ENCODE peak calls at places on chromosome X, in ten cellular contexts. K, U, V, O, R, E, G, J, A and Z are unnamed samples.

GRCh38 chrX:51694254-51694653 is 11.6 kb upstream of the CENPVL2 start:
- DNase-seq in K (no peak), U (no peak), V (no peak), O (no peak), R (no peak), E (no peak), G (no peak), J (no peak), A (no peak), Z (no peak)

GRCh38 chrX:16457239-16457638 is 192.7 kb upstream of the S100G start:
- DNase-seq in K (no peak), U (no peak), V (no peak), O (no peak), R (no peak), E (no peak), G (no peak), J (no peak), A (no peak), Z (no peak)

GRCh38 chrX:39677987-39678840 is 419.5 kb downstream of the BCOR start:
- DNase-seq in K (no peak), U (no peak), V (no peak), O (no peak), R (no peak), E (no peak), G (no peak), J (no peak), A (no peak), Z (no peak)

GRCh38 chrX:3428762-3429161 is 82.3 kb upstream of the MXRA5 start:
- DNase-seq in K (no peak), U (no peak), V (no peak), O (no peak), R (no peak), E (no peak), G (no peak), J (no peak), A (no peak), Z (no peak)

GRCh38 chrX:154599531-154599930 is 14.6 kb downstream of the CTAG1A start:
- DNase-seq in K (no peak), U (no peak), V (no peak), O (no peak), R (no peak), E (no peak), G (no peak), J (no peak), A (no peak), Z (no peak)

GRCh38 chrX:118437283-118437682 is 58.3 kb upstream of the DOCK11 start:
- DNase-seq in K (no peak), U (no peak), V (no peak), O (no peak), R (no peak), E (no peak), G (no peak), J (no peak), A (peak; percentile 84), Z (no peak)

GRCh38 chrX:21781525-21781924 is 23.6 kb upstream of the SMPX start:
- DNase-seq in K (peak; percentile 1), U (no peak), V (no peak), O (no peak), R (no peak), E (no peak), G (no peak), J (no peak), A (peak; percentile 67), Z (no peak)

GRCh38 chrX:2176733-2177132 is 324.0 kb downstream of the DHRSX start:
- DNase-seq in K (no peak), U (no peak), V (no peak), O (no peak), R (no peak), E (no peak), G (no peak), J (no peak), A (no peak), Z (no peak)

GRCh38 chrX:136130931-136131843 is 16.1 kb upstream of the FHL1 start:
- DNase-seq in K (peak; percentile 82), U (no peak), V (no peak), O (no peak), R (peak; percentile 79), E (peak; percentile 2), G (no peak), J (no peak), A (peak; percentile 87), Z (no peak)

GRCh38 chrX:88425739-88426138 is 321.3 kb upstream of the CPXCR1 start:
- DNase-seq in K (no peak), U (peak; percentile 3), V (no peak), O (no peak), R (no peak), E (peak; percentile 0), G (no peak), J (no peak), A (peak; percentile 44), Z (no peak)

GRCh38 chrX:31166416-31166815 is 94.6 kb upstream of the FTHL17 start:
- DNase-seq in K (no peak), U (no peak), V (no peak), O (no peak), R (peak; percentile 15), E (peak; percentile 53), G (no peak), J (no peak), A (no peak), Z (no peak)

GRCh38 chrX:70592091-70592490 is 147.5 kb downstream of the DLG3 start:
- DNase-seq in K (peak; percentile 63), U (no peak), V (no peak), O (no peak), R (peak; percentile 37), E (peak; percentile 3), G (no peak), J (no peak), A (no peak), Z (no peak)

GRCh38 chrX:129693343-129693742 is 38.6 kb upstream of the APLN start:
- DNase-seq in K (no peak), U (no peak), V (no peak), O (no peak), R (no peak), E (no peak), G (no peak), J (no peak), A (no peak), Z (no peak)

GRCh38 chrX:79081895-79082512 is 62.5 kb upstream of the GPR174 start:
- DNase-seq in K (peak; percentile 4), U (peak; percentile 8), V (no peak), O (no peak), R (peak; percentile 12), E (peak; percentile 86), G (peak; percentile 36), J (no peak), A (peak; percentile 50), Z (no peak)

GRCh38 chrX:1442016-1442665 is 10.6 kb downstream of the ASMTL start:
- DNase-seq in K (no peak), U (no peak), V (peak; percentile 4), O (peak; percentile 51), R (no peak), E (no peak), G (no peak), J (no peak), A (no peak), Z (peak; percentile 50)

DNA sequence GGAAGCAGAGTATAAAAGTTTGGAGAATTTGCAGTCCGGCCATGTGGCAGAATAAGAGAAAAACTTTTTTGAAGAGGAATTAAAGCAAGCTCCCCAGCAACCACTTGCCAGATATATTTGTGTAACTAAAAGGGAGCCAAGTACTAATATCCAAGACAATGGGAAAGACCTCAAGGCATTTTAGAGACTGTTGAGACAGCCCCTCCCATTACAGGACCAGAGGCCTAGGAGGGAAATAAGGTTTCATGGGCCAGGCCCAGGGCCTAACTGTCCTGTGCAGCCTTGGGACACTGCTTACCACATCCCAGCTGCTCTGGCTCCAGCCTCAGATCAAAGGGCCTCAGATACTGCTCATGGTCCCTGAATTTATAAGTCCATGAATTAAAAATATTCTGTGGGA is 659.4 kb downstream of the PCDH19 start:
- DNase-seq in K (no peak), U (no peak), V (no peak), O (no peak), R (no peak), E (no peak), G (no peak), J (no peak), A (no peak), Z (no peak)
- H3K27ac ChIP-seq in K (no peak overlapping the region), U (no peak overlapping the region), V (no peak overlapping the region), O (no peak overlapping the region), R (no peak overlapping the region), E (no peak overlapping the region), G (no peak overlapping the region), J (no peak overlapping the region), A (no peak overlapping the region), Z (no peak overlapping the region)

GRCh38 chrX:7047951-7048350 is 99.6 kb upstream of the STS start:
- DNase-seq in K (no peak), U (no peak), V (no peak), O (no peak), R (no peak), E (no peak), G (no peak), J (no peak), A (no peak), Z (no peak)
- TF ChIP-seq CTCF in K (no peak), U (no peak), V (no peak), O (no peak), R (no peak), E (peak; percentile 45), G (no peak), J (no peak), A (no peak), Z (no peak)

GRCh38 chrX:46713672-46714487 is 45.0 kb downstream of the SLC9A7 start:
- DNase-seq in K (peak; percentile 22), U (no peak), V (no peak), O (no peak), R (no peak), E (no peak), G (no peak), J (no peak), A (peak; percentile 7), Z (no peak)

GRCh38 chrX:46710927-46711623 is 47.8 kb downstream of the SLC9A7 start:
- DNase-seq in K (no peak), U (no peak), V (no peak), O (no peak), R (no peak), E (no peak), G (no peak), J (no peak), A (no peak), Z (no peak)

GRCh38 chrX:46712733-46713132 is 46.2 kb downstream of the SLC9A7 start:
- DNase-seq in K (no peak), U (no peak), V (no peak), O (no peak), R (no peak), E (no peak), G (no peak), J (no peak), A (no peak), Z (no peak)

GRCh38 chrX:46715997-46716396 is 42.9 kb downstream of the SLC9A7 start:
- DNase-seq in K (no peak), U (no peak), V (no peak), O (no peak), R (no peak), E (no peak), G (no peak), J (no peak), A (no peak), Z (no peak)

GRCh38 chrX:46715521-46715920 is 43.4 kb downstream of the SLC9A7 start:
- DNase-seq in K (no peak), U (no peak), V (no peak), O (no peak), R (no peak), E (no peak), G (no peak), J (no peak), A (no peak), Z (no peak)
- H3K4me3 ChIP-seq in K (no peak overlapping the region), U (no peak overlapping the region), V (no peak overlapping the region), O (no peak overlapping the region), R (no peak overlapping the region), E (no peak overlapping the region), G (no peak overlapping the region), J (no peak overlapping the region), A (no peak overlapping the region), Z (no peak overlapping the region)

GRCh38 chrX:67723580-67724351 is 179.9 kb downstream of the AR start:
- DNase-seq in K (no peak), U (no peak), V (no peak), O (no peak), R (no peak), E (no peak), G (no peak), J (no peak), A (no peak), Z (no peak)
- H3K27ac ChIP-seq in K (no peak overlapping the region), U (no peak overlapping the region), V (peak overlapping the region; percentile 75), O (no peak overlapping the region), R (no peak overlapping the region), E (no peak overlapping the region), G (no peak overlapping the region), J (no peak overlapping the region), A (no peak overlapping the region), Z (no peak overlapping the region)